ENCODE peak calls at places on chromosome 19, in four cellular contexts. D is AG10803, Z is psoas muscle, U is tibial artery. L is an unnamed sample.

GRCh38 chr19:13839193-13839937 is 37.6 kb upstream of the NANOS3 start:
- DNase-seq in U (peak), Z (peak), D (peak), L (peak)

GRCh38 chr19:1007399-1007745 is 7.2 kb downstream of the GRIN3B start:
- DNase-seq in Z (no peak), D (no peak), U (no peak), L (no peak)

GRCh38 chr19:38248421-38248820 is 7.8 kb downstream of the PPP1R14A start:
- DNase-seq in U (no peak), D (no peak), Z (no peak), L (no peak)

GRCh38 chr19:53086949-53087348 is 16.3 kb downstream of the ZNF160 start:
- DNase-seq in D (peak), Z (peak), U (no peak), L (no peak)

GRCh38 chr19:4580021-4580901 is 20.8 kb upstream of the SEMA6B start:
- DNase-seq in Z (no peak), U (no peak), D (no peak), L (no peak)

GRCh38 chr19:3578390-3578789 is 5.6 kb downstream of the HMG20B start:
- DNase-seq in D (no peak), Z (no peak), U (no peak), L (no peak)

GRCh38 chr19:19342086-19343015 is 21.7 kb downstream of the MAU2 start:
- DNase-seq in D (peak), Z (peak), U (no peak), L (peak)

GRCh38 chr19:54478677-54479266 is 5.7 kb upstream of the CDC42EP5 start:
- DNase-seq in U (no peak), Z (no peak), D (peak), L (peak)

GRCh38 chr19:29810504-29810871 is 1.3 kb upstream of the CCNE1 start:
- DNase-seq in Z (no peak), U (no peak), D (peak), L (peak)

GRCh38 chr19:1717970-1718264 is 35.4 kb upstream of the ONECUT3 start:
- DNase-seq in Z (no peak), D (no peak), U (no peak), L (no peak)

GRCh38 chr19:41351339-41352245 is 2.1 kb downstream of the TGFB1 start:
- DNase-seq in Z (peak), D (peak), U (peak), L (peak)

GRCh38 chr19:47848871-47849473 is 10.1 kb upstream of the TPRX2 start:
- DNase-seq in U (no peak), D (peak), Z (no peak), L (peak)

GRCh38 chr19:17749912-17750317 is 1.4 kb upstream of the FCHO1 start:
- DNase-seq in U (no peak), Z (no peak), D (no peak), L (no peak)

GRCh38 chr19:38020331-38020730 is 113.3 kb downstream of the SIPA1L3 start:
- DNase-seq in D (no peak), Z (no peak), U (no peak), L (no peak)

GRCh38 chr19:4369888-4370260 is 26.5 kb downstream of the MPND start:
- DNase-seq in D (peak), Z (peak), U (no peak), L (peak)

GRCh38 chr19:1237027-1237659 is 662 bp downstream of the CBARP start:
- DNase-seq in Z (no peak), U (no peak), D (no peak), L (no peak)

GRCh38 chr19:16326401-16327130 is 1.9 kb downstream of the KLF2 start:
- DNase-seq in Z (peak), U (no peak), D (peak), L (peak)

GRCh38 chr19:54481326-54481930 is 8.3 kb upstream of the CDC42EP5 start:
- DNase-seq in Z (no peak), U (no peak), D (peak), L (peak)

GRCh38 chr19:39351537-39352037 is 9.4 kb downstream of the SAMD4B start:
- DNase-seq in D (peak), U (no peak), Z (no peak), L (peak)

GRCh38 chr19:5035817-5036732 is 67.2 kb downstream of the KDM4B start:
- DNase-seq in Z (no peak), D (no peak), U (no peak), L (no peak)

GRCh38 chr19:13839938-13840750 is 36.8 kb upstream of the NANOS3 start:
- DNase-seq in D (peak), Z (peak), U (peak), L (no peak)

GRCh38 chr19:3580156-3580955 is 4.9 kb upstream of the GIPC3 start:
- DNase-seq in D (peak), U (peak), Z (no peak), L (no peak)

GRCh38 chr19:7303470-7303869 is 9.3 kb upstream of the INSR start:
- DNase-seq in D (no peak), Z (no peak), U (no peak), L (no peak)

GRCh38 chr19:5395541-5395940 is 54.9 kb upstream of the PTPRS start:
- DNase-seq in U (no peak), Z (no peak), D (peak), L (no peak)

GRCh38 chr19:41218615-41219507 is at the start of gene AXL:
- DNase-seq in D (peak), U (peak), Z (peak), L (no peak)

GRCh38 chr19:23281663-23282276 is 31.6 kb upstream of the ZNF724 start:
- DNase-seq in U (no peak), D (no peak), Z (no peak), L (no peak)

GRCh38 chr19:43380771-43381386 is 27.4 kb downstream of the CD177 start:
- DNase-seq in U (no peak), Z (no peak), D (no peak), L (peak)

GRCh38 chr19:47560999-47561398 is 11.9 kb downstream of the ZNF541 start:
- DNase-seq in D (no peak), U (no peak), Z (no peak), L (peak)

GRCh38 chr19:23917856-23918255 is 3.2 kb downstream of the ZNF726 start:
- DNase-seq in D (no peak), U (no peak), Z (no peak), L (no peak)

GRCh38 chr19:38918526-38918925 is 6.5 kb upstream of the CCER2 start:
- DNase-seq in U (no peak), D (no peak), Z (no peak), L (no peak)

GRCh38 chr19:1450735-1451669 is 1.1 kb downstream of the APC2 start:
- DNase-seq in U (no peak), Z (no peak), D (no peak), L (no peak)

GRCh38 chr19:46904114-46905060 is 43.6 kb downstream of the ARHGAP35 start:
- DNase-seq in D (peak), Z (peak), U (no peak), L (no peak)

GRCh38 chr19:42850981-42851717 is 28.4 kb downstream of the PSG1 start:
- DNase-seq in D (peak), Z (peak), U (peak), L (no peak)

GRCh38 chr19:47020132-47020805 is 632 bp downstream of the NPAS1 start:
- DNase-seq in Z (no peak), U (no peak), D (no peak), L (no peak)

GRCh38 chr19:2374808-2375207 is 14.7 kb downstream of the TMPRSS9 start:
- DNase-seq in Z (no peak), D (no peak), U (no peak), L (no peak)

GRCh38 chr19:9857920-9858746 is 23.0 kb downstream of the PIN1 start:
- DNase-seq in U (no peak), Z (no peak), D (no peak), L (peak)

GRCh38 chr19:38055040-38055439 is 148.0 kb downstream of the SIPA1L3 start:
- DNase-seq in D (no peak), Z (no peak), U (no peak), L (no peak)

GRCh38 chr19:11263726-11264125 is 1.4 kb upstream of the DOCK6 start:
- DNase-seq in D (no peak), Z (no peak), U (no peak), L (no peak)
- H3K4me3 ChIP-seq in D (no peak), Z (no peak), U (no peak), L (no peak)

DNA sequence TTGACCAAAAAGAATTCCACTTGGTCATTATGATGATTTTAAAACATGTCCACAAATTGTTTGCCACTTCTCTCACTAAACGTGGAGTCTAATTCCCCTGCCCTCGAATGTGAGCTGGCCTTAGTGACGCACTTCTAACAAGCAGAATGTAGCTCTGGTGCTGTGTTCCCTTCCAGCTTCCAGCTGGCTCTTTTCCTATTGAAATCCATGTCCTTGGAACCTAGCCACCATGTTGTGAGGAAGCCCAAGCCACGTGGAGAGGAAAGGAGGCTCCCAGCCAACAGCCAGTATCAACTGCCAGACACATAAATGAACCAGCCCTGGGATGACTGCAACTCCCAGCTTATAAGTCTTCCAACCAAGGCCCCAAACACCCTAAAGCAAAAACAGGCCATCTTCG is 23.6 kb upstream of the CEBPA start:
- DNase-seq in D (peak), U (peak), Z (peak), L (no peak)
- H3K4me3 ChIP-seq in D (no peak), U (no peak), Z (no peak), L (no peak)

GRCh38 chr19:45887311-45887710 is 1.4 kb upstream of the IRF2BP1 start:
- DNase-seq in D (no peak), Z (no peak), U (no peak), L (no peak)
- H3K4me3 ChIP-seq in D (peak), Z (peak), U (peak), L (peak)

GRCh38 chr19:50820086-50820485 is 3.5 kb downstream of the KLK1 start:
- DNase-seq in U (no peak), Z (no peak), D (no peak), L (peak)

GRCh38 chr19:50821248-50821612 is 2.4 kb downstream of the KLK1 start:
- DNase-seq in Z (no peak), D (no peak), U (no peak), L (no peak)

GRCh38 chr19:50819636-50820035 is 4.0 kb downstream of the KLK1 start:
- DNase-seq in U (no peak), Z (no peak), D (no peak), L (no peak)

GRCh38 chr19:50821622-50822021 is 2.0 kb downstream of the KLK1 start:
- DNase-seq in U (no peak), Z (no peak), D (no peak), L (no peak)

DNA sequence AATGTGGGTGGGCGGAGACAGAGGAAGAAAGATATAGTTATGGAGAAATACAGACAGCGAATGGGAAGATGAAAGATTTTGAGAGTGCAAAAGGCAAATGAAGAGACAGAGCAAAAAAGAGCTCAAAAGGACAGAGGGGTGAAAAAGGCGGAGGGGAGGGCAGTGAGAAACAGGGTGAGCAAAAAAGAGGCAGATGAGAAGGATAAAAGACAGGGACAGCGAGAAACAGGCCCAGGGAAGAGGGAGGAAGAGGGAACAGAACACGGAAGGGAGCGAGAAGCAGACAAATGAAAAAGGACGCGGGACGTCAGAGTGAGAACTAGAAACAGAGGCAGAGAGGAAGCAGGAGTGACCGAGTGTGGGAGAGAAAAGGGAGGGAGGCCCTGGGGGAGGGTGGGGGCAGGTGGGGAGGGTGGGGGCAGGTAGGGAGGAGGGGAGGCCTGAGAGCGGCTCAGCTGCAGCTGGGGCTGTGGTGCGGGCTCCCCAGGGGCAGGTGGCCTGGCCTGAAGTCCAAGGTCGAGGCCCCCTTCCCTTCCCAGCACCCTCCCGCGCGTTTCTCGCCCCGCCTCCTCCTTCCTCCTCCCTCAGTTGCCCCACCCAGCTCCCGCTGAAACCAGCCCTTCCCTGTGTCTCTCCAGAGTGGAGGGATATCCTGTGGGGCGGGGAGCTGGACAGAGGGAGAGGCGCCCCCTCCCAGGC is 2.9 kb downstream of the KLK1 start:
- DNase-seq in Z (no peak), U (no peak), D (no peak), L (peak)
- H3K4me3 ChIP-seq in Z (no peak), U (no peak), D (no peak), L (peak)

DNA sequence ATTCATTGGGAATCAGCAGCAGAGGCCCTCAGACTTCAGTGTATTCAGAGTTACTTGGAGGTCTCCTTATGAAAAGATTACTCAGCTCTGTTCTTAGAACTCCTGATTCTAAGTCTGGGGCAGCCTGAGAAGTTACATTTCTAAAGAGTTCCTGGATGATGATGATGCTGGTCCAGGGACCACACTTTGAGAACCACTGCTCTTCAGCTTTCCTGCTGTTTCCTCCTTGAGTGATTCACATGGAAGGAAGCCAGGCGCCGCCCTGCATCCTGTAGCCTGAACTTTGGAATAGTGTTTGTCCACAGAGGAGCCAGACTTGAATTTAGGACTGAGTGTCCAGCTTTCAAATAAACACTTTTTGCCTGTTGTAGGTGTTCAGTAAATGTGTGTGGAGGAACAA is 2.9 kb downstream of the CEBPG start:
- DNase-seq in U (peak), D (peak), Z (peak), L (no peak)
- H3K4me3 ChIP-seq in U (no peak), D (no peak), Z (peak), L (no peak)

GRCh38 chr19:55723491-55723890 is 14.7 kb downstream of the NLRP9 start:
- DNase-seq in U (no peak), D (no peak), Z (no peak), L (no peak)

GRCh38 chr19:55716531-55716930 is 21.7 kb downstream of the NLRP9 start:
- DNase-seq in U (no peak), D (no peak), Z (no peak), L (no peak)

GRCh38 chr19:55720801-55721200 is 17.4 kb downstream of the NLRP9 start:
- DNase-seq in Z (no peak), U (no peak), D (no peak), L (no peak)

GRCh38 chr19:55717251-55717650 is 21.0 kb downstream of the NLRP9 start:
- DNase-seq in Z (no peak), U (no peak), D (no peak), L (no peak)

DNA sequence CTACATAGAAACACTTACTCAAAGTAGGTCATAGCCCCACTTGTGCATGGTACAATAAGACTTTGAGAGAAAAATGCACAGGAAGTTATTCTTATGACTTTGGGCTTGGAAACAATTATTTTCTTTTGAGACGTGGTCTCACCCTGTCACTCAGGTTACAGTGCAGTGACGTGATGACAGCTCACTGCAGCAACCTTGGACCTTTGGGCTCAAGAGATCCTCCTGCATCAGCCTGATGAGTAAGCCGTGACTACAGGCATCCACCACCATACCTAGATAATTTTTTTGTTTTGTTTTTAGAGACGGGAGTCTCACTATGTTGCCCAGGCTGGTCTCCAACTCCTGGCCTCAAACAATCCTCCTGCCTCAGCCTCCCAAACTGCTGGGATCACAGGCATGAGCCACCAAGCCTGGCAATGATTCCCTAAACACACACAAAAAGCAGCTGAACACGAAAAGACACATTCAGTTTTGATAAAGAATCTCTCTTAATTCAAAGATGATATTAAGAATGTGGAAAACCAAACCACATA is 17.9 kb downstream of the NLRP9 start:
- DNase-seq in U (no peak), Z (no peak), D (no peak), L (no peak)
- H3K4me3 ChIP-seq in U (no peak), Z (no peak), D (no peak), L (no peak)

DNA sequence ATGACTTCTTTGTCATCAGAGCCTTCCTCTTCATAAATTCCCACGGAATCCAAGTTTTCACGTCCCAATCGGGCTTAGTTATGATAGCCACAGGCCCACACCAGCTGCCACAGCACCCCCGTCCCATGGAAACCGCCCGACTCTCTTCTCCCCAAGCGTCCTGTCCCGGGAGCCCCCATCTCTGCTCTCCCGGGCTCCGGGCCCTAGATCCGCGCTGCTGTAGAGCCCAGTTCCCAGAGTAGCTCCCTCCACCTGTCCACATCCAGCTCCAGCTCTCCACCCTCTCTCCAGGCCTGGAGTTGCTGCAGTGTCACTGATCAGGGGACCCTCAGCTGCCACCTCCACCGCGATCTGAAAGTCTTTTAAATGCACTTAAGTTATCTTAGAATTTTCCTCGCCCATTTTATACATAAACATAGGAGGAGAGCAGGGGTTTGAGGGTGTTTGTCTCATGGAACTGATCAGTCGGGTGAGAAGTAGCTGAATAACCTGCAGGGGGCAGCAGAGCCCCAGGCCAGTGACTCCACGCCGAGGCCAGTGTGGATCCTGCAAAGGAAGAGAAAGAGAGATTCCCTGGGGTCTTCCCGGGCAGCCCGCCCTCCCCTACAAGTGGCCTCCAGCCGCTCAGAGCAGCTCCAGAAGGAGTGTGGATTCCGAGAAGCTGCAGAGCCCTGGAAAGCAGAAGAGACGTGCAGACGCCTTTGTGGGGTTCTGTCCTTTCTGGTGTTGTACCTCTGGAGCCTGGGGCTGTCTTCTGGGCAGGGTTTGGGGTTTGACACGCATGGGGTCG is 1.1 kb upstream of the ZNF763 start:
- DNase-seq in Z (peak), D (peak), U (peak), L (peak)
- H3K4me3 ChIP-seq in Z (peak), D (no peak), U (peak), L (peak)

GRCh38 chr19:20612711-20613316 is 47.2 kb upstream of the ZNF737 start:
- DNase-seq in Z (no peak), D (no peak), U (no peak), L (no peak)
- H3K4me3 ChIP-seq in Z (no peak), D (peak), U (peak), L (no peak)

DNA sequence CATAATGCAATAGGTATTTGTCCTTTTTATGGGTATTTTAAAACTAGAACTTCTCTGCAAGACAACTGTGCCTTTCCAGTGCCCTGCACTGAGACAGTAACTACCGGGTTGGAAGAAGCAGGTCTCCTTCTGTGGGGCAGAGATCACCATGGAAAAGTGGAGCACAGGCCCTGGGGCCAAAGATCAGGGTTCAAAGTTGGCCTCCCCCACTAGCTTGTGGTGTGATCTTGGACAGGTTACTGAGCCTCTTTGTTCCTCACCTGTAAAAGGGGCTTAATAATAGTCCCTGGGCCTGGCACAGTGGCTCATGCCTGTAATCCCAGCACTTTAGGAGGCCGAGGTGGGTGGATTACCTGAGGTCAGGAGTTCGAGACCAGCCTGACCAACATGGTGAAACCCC is 68.3 kb downstream of the CEBPG start:
- DNase-seq in D (no peak), U (no peak), Z (no peak), L (no peak)
- H3K4me3 ChIP-seq in D (no peak), U (no peak), Z (no peak), L (no peak)